ENCODE peak calls at places on chromosomes 16 and 17, in seven cellular contexts. H is stimulated activated CD8-positive, alpha-beta memory T cell treated with anti-CD3 and anti-CD28 coated beads, Interleukin-7, amount 100 ng/mL, for 1 hour; A is T follicular helper cell; K is stimulated activated CD4-positive, alpha-beta T cell treated with anti-CD3 and anti-CD28 coated beads, TNF-alpha, amount 100 ng/mL, for 48 hours; S is T-helper 1 cell; J is A549; C is DMS 273 treated with DMSO at 0.1 percent for 48 hours. V is an unnamed sample.

GRCh38 chr17:30221346-30221745 is 14.2 kb downstream of the SLC6A4 start:
- DNase-seq in J (no peak), A (no peak), C (no peak), S (no peak), H (no peak), K (no peak), V (no peak)

GRCh38 chr16:85623997-85624601 is 11.0 kb downstream of the GSE1 start:
- DNase-seq in C (no peak), H (no peak), K (no peak), S (no peak), J (no peak), A (no peak), V (no peak)

GRCh38 chr16:66081967-66082366 is 284.5 kb upstream of the CDH5 start:
- DNase-seq in A (no peak), J (peak), K (no peak), C (no peak), H (no peak), S (no peak), V (no peak)

GRCh38 chr16:80577485-80578280 is 36.9 kb downstream of the DYNLRB2 start:
- DNase-seq in J (no peak), C (no peak), K (no peak), H (no peak), S (no peak), A (no peak), V (no peak)

GRCh38 chr16:67029249-67030096 is 524 bp downstream of the CBFB start:
- DNase-seq in A (peak), K (peak), H (peak), C (no peak), S (peak), J (peak), V (peak)

GRCh38 chr17:40112191-40112590 is 9.6 kb upstream of the MSL1 start:
- DNase-seq in K (no peak), S (no peak), C (no peak), H (no peak), J (no peak), A (no peak), V (no peak)

GRCh38 chr16:66274335-66275110 is 92.0 kb upstream of the CDH5 start:
- DNase-seq in C (peak), K (no peak), S (no peak), J (peak), A (no peak), H (no peak), V (peak)

GRCh38 chr17:8887834-8888703 is 20.6 kb upstream of the PIK3R6 start:
- DNase-seq in S (no peak), K (no peak), A (no peak), J (peak), C (no peak), H (no peak), V (no peak)

GRCh38 chr17:15917439-15918027 is 27.4 kb upstream of the ADORA2B start:
- DNase-seq in C (no peak), J (no peak), K (no peak), A (no peak), H (no peak), S (no peak), V (no peak)

GRCh38 chr16:30085247-30085646 is 6.5 kb downstream of the TBX6 start:
- DNase-seq in C (no peak), A (no peak), H (no peak), S (no peak), J (no peak), K (no peak), V (no peak)

GRCh38 chr17:15262291-15263205 is 2.6 kb downstream of the PMP22 start:
- DNase-seq in J (peak), H (no peak), C (no peak), K (no peak), S (no peak), A (no peak), V (no peak)

GRCh38 chr17:11981862-11982261 is 15.4 kb downstream of the ZNF18 start:
- DNase-seq in J (no peak), S (no peak), H (no peak), K (no peak), C (no peak), A (no peak), V (no peak)

GRCh38 chr17:6894206-6894528 is 62.6 kb upstream of the TEKT1 start:
- DNase-seq in S (no peak), C (no peak), H (no peak), J (no peak), K (no peak), A (no peak), V (peak)

GRCh38 chr17:35537569-35538209 is at the start of gene SLFN12L:
- DNase-seq in S (no peak), C (no peak), H (no peak), J (no peak), K (no peak), A (no peak), V (peak)

GRCh38 chr17:30942311-30943079 is 20.8 kb downstream of the ADAP2 start:
- DNase-seq in H (no peak), C (no peak), S (no peak), K (no peak), A (no peak), J (no peak), V (no peak)

GRCh38 chr17:80441598-80442304 is 26.8 kb downstream of the ENDOV start:
- DNase-seq in C (no peak), A (no peak), J (no peak), K (no peak), H (no peak), S (no peak), V (no peak)

GRCh38 chr17:61047517-61047916 is 352.1 kb upstream of the TBX2 start:
- DNase-seq in A (no peak), K (no peak), C (no peak), H (no peak), J (no peak), S (no peak), V (no peak)

GRCh38 chr16:57502048-57502775 is 15.9 kb upstream of the DOK4 start:
- DNase-seq in S (no peak), C (no peak), A (no peak), J (no peak), H (no peak), K (no peak), V (no peak)

GRCh38 chr17:64411999-64412771 is 21.5 kb upstream of the PECAM1 start:
- DNase-seq in K (no peak), C (no peak), S (no peak), J (no peak), A (no peak), H (no peak), V (no peak)

GRCh38 chr16:2749936-2750335 is 2.5 kb upstream of the SRRM2 start:
- DNase-seq in H (no peak), C (no peak), J (no peak), S (no peak), K (no peak), A (no peak), V (peak)

GRCh38 chr16:23706439-23706838 is 6.6 kb downstream of the ERN2 start:
- DNase-seq in A (no peak), H (no peak), K (no peak), J (no peak), S (no peak), C (no peak), V (no peak)

GRCh38 chr17:20191066-20191465 is 181.9 kb downstream of the SPECC1 start:
- DNase-seq in A (no peak), K (no peak), S (no peak), J (no peak), H (no peak), C (peak), V (no peak)

GRCh38 chr16:60203525-60204124 is 1469.5 kb upstream of the GOT2 start:
- DNase-seq in H (no peak), A (no peak), K (no peak), J (peak), S (no peak), C (peak), V (no peak)

GRCh38 chr17:4110152-4110551 is 32.7 kb downstream of the ZZEF1 start:
- DNase-seq in J (no peak), A (no peak), K (no peak), C (no peak), H (no peak), S (no peak), V (no peak)

GRCh38 chr16:4377573-4378146 is 6.0 kb downstream of the VASN start:
- DNase-seq in S (no peak), K (no peak), A (no peak), C (no peak), J (no peak), H (no peak), V (no peak)

GRCh38 chr16:73572135-73572534 is 524.2 kb upstream of the ZFHX3 start:
- DNase-seq in A (no peak), H (no peak), C (no peak), S (no peak), K (no peak), J (peak), V (no peak)

GRCh38 chr17:79943354-79944241 is 92.1 kb downstream of the TBC1D16 start:
- DNase-seq in J (no peak), S (no peak), C (no peak), A (no peak), K (no peak), H (no peak), V (no peak)

GRCh38 chr17:82876602-82877391 is 37.0 kb upstream of the ZNF750 start:
- DNase-seq in A (no peak), C (no peak), S (no peak), K (no peak), H (no peak), J (no peak), V (no peak)

GRCh38 chr16:25224731-25225319 is 8.1 kb downstream of the AQP8 start:
- DNase-seq in H (no peak), S (no peak), C (no peak), J (no peak), A (no peak), K (no peak), V (no peak)

GRCh38 chr17:77396610-77397009 is 255.8 kb downstream of the SEC14L1 start:
- DNase-seq in K (no peak), A (no peak), C (no peak), S (no peak), H (no peak), J (no peak), V (no peak)

GRCh38 chr16:70370924-70371323 is 24.2 kb downstream of the DDX19A start:
- DNase-seq in A (no peak), H (no peak), K (no peak), J (no peak), C (no peak), S (no peak), V (no peak)

GRCh38 chr16:30032083-30032819 is 1.2 kb upstream of the TLCD3B start:
- DNase-seq in K (peak), H (peak), J (peak), A (peak), S (peak), C (peak), V (peak)

GRCh38 chr16:90020838-90021382 is 1.7 kb upstream of the DBNDD1 start:
- DNase-seq in C (no peak), J (no peak), S (no peak), A (no peak), K (no peak), H (no peak), V (no peak)